ENCODE peak calls at places on chromosomes 11 and 22, in five cellular contexts. J, X, O, Z and R are unnamed samples.

GRCh38 chr22:32217465-32217864 is 12.6 kb upstream of the RFPL2 start:
- DNase-seq in J (no peak), X (no peak), O (no peak), Z (no peak), R (no peak)

GRCh38 chr22:36467042-36467810 is 14.2 kb downstream of the TXN2 start:
- DNase-seq in J (peak; percentile 36), X (no peak), O (no peak), Z (no peak), R (no peak)

GRCh38 chr11:46291441-46292143 is 14.1 kb downstream of the CREB3L1 start:
- DNase-seq in J (peak; percentile 72), X (no peak), O (peak; percentile 45), Z (no peak), R (no peak)

GRCh38 chr22:50399751-50400331 is 56.7 kb downstream of the PPP6R2 start:
- DNase-seq in J (peak; percentile 23), X (peak; percentile 45), O (peak; percentile 53), Z (peak; percentile 55), R (no peak)

GRCh38 chr11:27319065-27319464 is 44.0 kb downstream of the CCDC34 start:
- DNase-seq in J (peak; percentile 52), X (no peak), O (no peak), Z (no peak), R (no peak)

GRCh38 chr11:3989251-3989650 is 105.3 kb upstream of the RRM1 start:
- DNase-seq in J (no peak), X (no peak), O (peak; percentile 23), Z (no peak), R (no peak)

GRCh38 chr11:116950210-116950609 is 112.8 kb upstream of the APOA1 start:
- DNase-seq in J (no peak), X (no peak), O (no peak), Z (no peak), R (no peak)

GRCh38 chr11:77672276-77672675 is 34.7 kb upstream of the CLNS1A start:
- DNase-seq in J (peak; percentile 84), X (no peak), O (peak; percentile 73), Z (no peak), R (no peak)

GRCh38 chr11:114027941-114028340 is 31.6 kb upstream of the ZBTB16 start:
- DNase-seq in J (peak; percentile 43), X (no peak), O (no peak), Z (no peak), R (no peak)

GRCh38 chr11:102142333-102142732 is 32.1 kb downstream of the YAP1 start:
- DNase-seq in J (peak; percentile 68), X (no peak), O (no peak), Z (no peak), R (no peak)

GRCh38 chr22:11627436-11627797 is 3900.6 kb upstream of the OR11H1 start:
- DNase-seq in J (no peak), X (no peak), O (no peak), Z (no peak), R (no peak)

GRCh38 chr22:11629661-11630385 is 3898.2 kb upstream of the OR11H1 start:
- DNase-seq in J (no peak), X (no peak), O (no peak), Z (no peak), R (no peak)

GRCh38 chr22:11628651-11629511 is 3899.1 kb upstream of the OR11H1 start:
- DNase-seq in J (no peak), X (no peak), O (no peak), Z (no peak), R (no peak)

GRCh38 chr22:11626422-11626773 is 3901.6 kb upstream of the OR11H1 start:
- DNase-seq in J (no peak), X (no peak), O (no peak), Z (no peak), R (no peak)
- H3K9me3 ChIP-seq in J (peaks cover 5% of the 10 kb centered on the region), X (no peaks in the 10 kb centered on the region), O (peaks cover 14% of the 10 kb centered on the region), Z (peaks cover 17% of the 10 kb centered on the region), R (no peaks in the 10 kb centered on the region)

GRCh38 chr11:74871037-74871436 is 77.9 kb downstream of the XRRA1 start:
- DNase-seq in J (no peak), X (no peak), O (no peak), Z (no peak), R (no peak)
- H3K9me3 ChIP-seq in J (peaks cover 76% of the 10 kb centered on the region), X (peaks cover 3% of the 10 kb centered on the region), O (peaks cover 38% of the 10 kb centered on the region), Z (peaks cover 25% of the 10 kb centered on the region), R (peaks cover 24% of the 10 kb centered on the region)

GRCh38 chr22:27851974-27852713 is 50.6 kb upstream of the MN1 start:
- DNase-seq in J (peak; percentile 39), X (no peak), O (no peak), Z (no peak), R (no peak)
- H3K9me3 ChIP-seq in J (no peaks in the 10 kb centered on the region), X (no peaks in the 10 kb centered on the region), O (no peaks in the 10 kb centered on the region), Z (no peaks in the 10 kb centered on the region), R (no peaks in the 10 kb centered on the region)

GRCh38 chr22:47632646-47633045 is 870.2 kb downstream of the TBC1D22A start:
- DNase-seq in J (no peak), X (no peak), O (no peak), Z (no peak), R (no peak)
- H3K9me3 ChIP-seq in J (peaks cover 9% of the 10 kb centered on the region), X (no peaks in the 10 kb centered on the region), O (no peaks in the 10 kb centered on the region), Z (no peaks in the 10 kb centered on the region), R (peaks cover 3% of the 10 kb centered on the region)

DNA sequence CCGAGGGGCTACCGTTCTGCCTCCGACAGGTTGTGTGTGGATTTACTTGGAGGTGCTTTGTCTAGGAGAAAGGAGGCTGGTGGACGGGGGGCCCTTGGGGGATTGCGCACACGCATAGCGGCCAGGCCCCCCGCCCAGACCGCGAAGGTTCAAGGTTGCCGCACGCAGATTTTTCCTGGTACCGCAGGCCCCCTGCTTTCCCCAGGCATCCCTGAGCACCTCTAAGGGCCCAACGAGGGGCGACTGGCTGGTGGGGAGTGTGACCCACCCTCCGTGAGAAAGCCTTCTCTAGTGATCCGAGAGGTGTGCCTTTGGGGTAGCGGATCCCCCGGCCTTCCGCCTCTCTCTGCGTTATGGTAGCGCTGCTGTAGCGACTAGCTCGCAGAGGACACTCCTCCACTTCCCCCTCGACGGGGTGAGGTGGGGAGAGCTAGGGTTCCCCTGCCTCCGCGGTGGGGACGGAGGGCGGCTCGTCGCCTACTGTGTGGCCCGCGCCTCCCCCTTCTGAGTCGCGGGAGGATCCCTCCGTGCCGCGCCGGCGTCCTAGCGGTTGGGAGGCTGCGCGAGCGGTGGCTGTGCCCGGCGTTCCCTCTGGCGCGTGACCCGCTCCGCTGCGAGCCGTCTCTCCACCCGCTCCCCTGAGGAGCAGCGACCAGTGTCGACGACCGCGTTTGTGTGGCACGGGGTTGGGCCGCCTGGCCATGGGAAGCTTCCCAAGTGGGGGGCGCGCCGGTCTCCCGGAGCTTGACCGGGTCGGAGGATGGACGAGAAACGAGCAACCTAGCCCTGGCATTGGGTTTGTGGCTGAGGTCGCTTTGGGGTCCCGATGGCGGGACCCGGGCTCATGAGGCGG is 3900.0 kb upstream of the OR11H1 start:
- DNase-seq in J (no peak), X (no peak), O (no peak), Z (no peak), R (no peak)
- H3K9me3 ChIP-seq in J (peaks cover 5% of the 10 kb centered on the region), X (no peaks in the 10 kb centered on the region), O (peaks cover 9% of the 10 kb centered on the region), Z (peaks cover 17% of the 10 kb centered on the region), R (no peaks in the 10 kb centered on the region)

GRCh38 chr22:47215851-47216250 is 453.4 kb downstream of the TBC1D22A start:
- DNase-seq in J (no peak), X (no peak), O (no peak), Z (no peak), R (no peak)

GRCh38 chr22:47209547-47210023 is 447.1 kb downstream of the TBC1D22A start:
- DNase-seq in J (no peak), X (peak; percentile 6), O (no peak), Z (no peak), R (no peak)

GRCh38 chr22:47210112-47210657 is 447.7 kb downstream of the TBC1D22A start:
- DNase-seq in J (no peak), X (no peak), O (no peak), Z (no peak), R (no peak)

GRCh38 chr22:47210686-47211085 is 448.2 kb downstream of the TBC1D22A start:
- DNase-seq in J (no peak), X (no peak), O (no peak), Z (no peak), R (no peak)

GRCh38 chr22:47213571-47214230 is 451.3 kb downstream of the TBC1D22A start:
- DNase-seq in J (peak; percentile 12), X (no peak), O (no peak), Z (peak; percentile 63), R (peak; percentile 42)
- H3K9me3 ChIP-seq in J (no peaks in the 10 kb centered on the region), X (no peaks in the 10 kb centered on the region), O (no peaks in the 10 kb centered on the region), Z (no peaks in the 10 kb centered on the region), R (no peaks in the 10 kb centered on the region)

GRCh38 chr22:48618326-48618725 is 1209.3 kb downstream of the BRD1 start:
- DNase-seq in J (no peak), X (no peak), O (peak; percentile 45), Z (no peak), R (no peak)

GRCh38 chr22:48621085-48621484 is 1206.6 kb downstream of the BRD1 start:
- DNase-seq in J (no peak), X (no peak), O (no peak), Z (no peak), R (no peak)

GRCh38 chr22:48622891-48623545 is 1204.7 kb downstream of the BRD1 start:
- DNase-seq in J (no peak), X (no peak), O (no peak), Z (no peak), R (no peak)

GRCh38 chr22:48616656-48617055 is 1211.0 kb downstream of the BRD1 start:
- DNase-seq in J (no peak), X (no peak), O (no peak), Z (no peak), R (no peak)

DNA sequence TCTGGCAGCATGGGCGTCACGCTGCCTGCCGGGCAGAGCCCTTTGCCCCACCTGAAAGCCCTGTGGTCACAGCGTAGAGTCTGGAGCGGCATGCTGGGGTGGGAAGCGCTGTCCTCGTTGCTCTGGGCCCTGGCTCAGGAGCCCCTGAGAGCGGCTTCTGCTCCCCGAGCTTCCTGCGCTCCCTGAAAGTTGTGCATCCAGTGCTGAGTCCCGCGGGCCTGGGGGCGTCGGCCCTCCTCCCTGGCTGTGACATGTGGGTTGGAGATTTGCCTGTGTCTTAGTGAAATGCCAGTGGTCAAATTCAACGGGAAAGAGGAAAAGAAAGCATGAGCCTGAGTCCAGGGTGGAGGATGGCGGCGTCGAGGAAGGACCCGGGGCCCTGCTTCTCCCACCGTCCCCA is 1208.0 kb downstream of the BRD1 start:
- DNase-seq in J (no peak), X (no peak), O (no peak), Z (no peak), R (no peak)
- H3K9me3 ChIP-seq in J (no peaks in the 10 kb centered on the region), X (no peaks in the 10 kb centered on the region), O (no peaks in the 10 kb centered on the region), Z (no peaks in the 10 kb centered on the region), R (no peaks in the 10 kb centered on the region)